ENCODE peak calls at places on chromosomes 2 and 18, in six cellular contexts. O is hepatocyte, W is HCT116, I is GM23248, G is neural progenitor cell, D is PC-3. B is an unnamed sample.

GRCh38 chr18:72155327-72155726 is 388.8 kb downstream of the CBLN2 start:
- DNase-seq in O (no peak), W (no peak), I (no peak), G (no peak), D (no peak), B (no peak)

GRCh38 chr2:15544227-15544626 is 16.9 kb downstream of the NBAS start:
- DNase-seq in O (no peak), W (no peak), I (no peak), G (no peak), D (no peak), B (no peak)

GRCh38 chr2:238654479-238654878 is 193.4 kb upstream of the TWIST2 start:
- DNase-seq in O (no peak), W (no peak), I (no peak), G (no peak), D (no peak), B (no peak)

GRCh38 chr2:105329197-105329554 is 359 bp downstream of the TGFBRAP1 start:
- DNase-seq in O (no peak), W (no peak), I (peak; percentile 23), G (no peak), D (no peak), B (peak; percentile 25)

GRCh38 chr2:20443276-20443920 is 3.5 kb upstream of the RHOB start:
- DNase-seq in O (peak; percentile 65), W (no peak), I (peak; percentile 62), G (peak; percentile 63), D (peak; percentile 71), B (peak; percentile 57)

GRCh38 chr18:68713791-68714190 is 1.1 kb downstream of the TMX3 start:
- DNase-seq in O (no peak), W (no peak), I (peak; percentile 62), G (no peak), D (peak; percentile 31), B (no peak)

GRCh38 chr18:74271656-74272055 is 20.1 kb downstream of the CYB5A start:
- DNase-seq in O (no peak), W (no peak), I (peak; percentile 79), G (no peak), D (peak; percentile 90), B (no peak)

GRCh38 chr2:141557329-141558098 is 573.3 kb downstream of the LRP1B start:
- DNase-seq in O (peak; percentile 7), W (no peak), I (peak; percentile 86), G (no peak), D (peak; percentile 89), B (no peak)

GRCh38 chr18:58045265-58046086 is 1.4 kb downstream of the NEDD4L start:
- DNase-seq in O (peak; percentile 84), W (peak; percentile 48), I (peak; percentile 26), G (peak; percentile 67), D (peak; percentile 86), B (peak; percentile 74)

GRCh38 chr2:236802862-236803261 is 233.2 kb downstream of the ACKR3 start:
- DNase-seq in O (no peak), W (no peak), I (no peak), G (no peak), D (no peak), B (no peak)

DNA sequence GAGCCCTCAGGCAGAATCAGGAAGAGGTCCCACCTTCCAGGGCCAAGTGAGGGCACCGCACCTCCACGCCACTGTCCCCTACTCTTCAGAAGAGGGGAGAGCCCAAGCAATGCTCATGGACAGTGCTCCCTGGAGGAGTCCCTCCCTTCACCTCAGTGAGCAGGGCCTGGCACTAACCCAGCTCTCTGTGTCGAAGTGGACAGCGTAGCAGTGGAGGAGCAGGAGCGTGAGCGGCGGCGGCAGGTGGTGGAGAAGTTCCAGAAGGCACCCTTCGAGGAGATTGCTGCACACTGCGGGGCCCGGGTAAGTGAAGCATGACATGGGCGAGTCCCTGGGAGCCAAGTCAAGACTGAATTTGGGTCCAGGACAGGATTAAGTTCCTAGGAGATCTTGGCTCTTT is 16.7 kb downstream of the POMC start:
- DNase-seq in O (no peak), W (no peak), I (no peak), G (no peak), D (no peak), B (no peak)
- TF ChIP-seq EZH2 in O (no peak), W (no peak), I (no peak), G (no peak), D (no peak), B (no peak)

DNA sequence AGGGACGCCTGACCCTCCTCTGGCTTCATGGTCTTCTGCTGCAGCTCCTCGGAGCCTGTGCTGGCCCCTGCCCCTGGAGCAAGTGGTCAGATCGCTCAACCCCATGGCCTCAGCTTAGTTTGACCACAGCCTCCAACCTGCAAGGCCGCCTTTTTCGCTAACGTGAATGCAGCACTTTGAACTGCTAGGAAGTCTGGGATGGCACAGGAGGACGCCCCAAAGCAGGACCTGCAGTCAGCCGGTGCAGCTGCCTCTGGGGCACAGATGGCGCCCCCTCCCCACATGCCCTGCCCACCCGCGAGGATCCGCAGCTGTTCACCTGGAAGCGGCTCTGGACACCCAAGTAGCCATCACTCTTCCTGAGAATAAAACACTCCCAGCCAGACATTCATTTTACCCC is 510.2 kb downstream of the EIPR1 start:
- DNase-seq in O (no peak), W (no peak), I (no peak), G (no peak), D (no peak), B (no peak)
- H3K9me3 ChIP-seq in O (no peaks in the 10 kb centered on the region), W (no peaks in the 10 kb centered on the region), I (no peaks in the 10 kb centered on the region), G (no peaks in the 10 kb centered on the region), D (no peaks in the 10 kb centered on the region), B (no peaks in the 10 kb centered on the region)

GRCh38 chr2:177353084-177353483 is 39.5 kb upstream of the AGPS start:
- DNase-seq in O (no peak), W (no peak), I (peak; percentile 43), G (no peak), D (no peak), B (no peak)

GRCh38 chr2:177352441-177353070 is 40.0 kb upstream of the AGPS start:
- DNase-seq in O (no peak), W (no peak), I (peak; percentile 24), G (no peak), D (no peak), B (no peak)

DNA sequence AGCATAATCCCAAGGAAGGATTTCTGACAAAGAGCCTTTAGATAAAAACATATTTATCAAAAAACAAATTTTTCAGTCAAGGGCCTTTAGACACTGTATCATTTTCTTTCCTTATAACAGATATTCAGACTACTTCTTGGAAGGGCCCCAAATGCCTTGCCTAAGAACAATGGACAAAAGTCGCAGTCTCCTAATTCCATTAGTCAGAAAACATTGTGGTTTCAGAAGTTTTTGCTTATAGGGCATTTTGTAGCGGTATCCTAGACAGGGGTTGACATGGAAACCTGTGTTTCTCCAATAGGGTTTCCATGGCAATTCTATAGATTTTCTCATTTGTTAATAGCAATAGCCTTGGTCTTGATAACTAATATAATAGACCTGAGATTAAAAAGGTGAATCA is 36.7 kb upstream of the AGPS start:
- DNase-seq in O (no peak), W (no peak), I (peak; percentile 60), G (no peak), D (no peak), B (no peak)
- TF ChIP-seq EZH2phosphoT487 in O (no peak), W (no peak), I (no peak), G (no peak), D (no peak), B (no peak)

DNA sequence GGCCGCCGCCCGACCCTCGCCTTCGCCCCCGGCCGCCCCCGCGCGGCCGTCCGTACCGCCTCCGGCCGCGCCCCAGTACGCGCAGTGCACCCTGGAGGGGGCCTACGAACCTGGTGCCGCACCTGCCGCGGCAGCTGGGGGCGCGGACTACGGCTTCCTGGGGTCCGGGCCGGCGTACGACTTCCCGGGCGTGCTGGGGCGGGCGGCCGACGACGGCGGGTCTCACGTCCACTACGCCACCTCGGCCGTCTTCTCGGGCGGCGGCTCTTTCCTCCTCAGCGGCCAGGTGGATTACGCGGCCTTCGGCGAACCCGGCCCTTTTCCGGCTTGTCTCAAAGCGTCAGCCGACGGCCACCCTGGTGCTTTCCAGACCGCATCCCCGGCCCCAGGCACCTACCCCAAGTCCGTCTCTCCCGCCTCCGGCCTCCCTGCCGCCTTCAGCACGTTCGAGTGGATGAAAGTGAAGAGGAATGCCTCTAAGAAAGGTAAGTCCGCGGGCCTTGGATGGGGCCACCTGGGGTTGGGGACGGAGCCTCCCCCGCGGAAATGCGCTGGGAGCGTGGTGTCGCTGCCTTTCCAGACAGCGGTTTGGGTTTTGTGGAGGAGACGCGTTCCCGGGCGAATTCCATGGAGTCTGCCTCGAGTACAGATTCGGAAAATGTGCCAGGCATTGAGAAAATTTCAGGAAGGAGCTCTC is 649 bp downstream of the HOXD1 start:
- DNase-seq in O (peak; percentile 23), W (no peak), I (peak; percentile 39), G (peak; percentile 39), D (no peak), B (no peak)
- TF ChIP-seq EZH2 in O (peak; percentile 91), W (no peak), I (no peak), G (peak; percentile 98), D (no peak), B (no peak)

DNA sequence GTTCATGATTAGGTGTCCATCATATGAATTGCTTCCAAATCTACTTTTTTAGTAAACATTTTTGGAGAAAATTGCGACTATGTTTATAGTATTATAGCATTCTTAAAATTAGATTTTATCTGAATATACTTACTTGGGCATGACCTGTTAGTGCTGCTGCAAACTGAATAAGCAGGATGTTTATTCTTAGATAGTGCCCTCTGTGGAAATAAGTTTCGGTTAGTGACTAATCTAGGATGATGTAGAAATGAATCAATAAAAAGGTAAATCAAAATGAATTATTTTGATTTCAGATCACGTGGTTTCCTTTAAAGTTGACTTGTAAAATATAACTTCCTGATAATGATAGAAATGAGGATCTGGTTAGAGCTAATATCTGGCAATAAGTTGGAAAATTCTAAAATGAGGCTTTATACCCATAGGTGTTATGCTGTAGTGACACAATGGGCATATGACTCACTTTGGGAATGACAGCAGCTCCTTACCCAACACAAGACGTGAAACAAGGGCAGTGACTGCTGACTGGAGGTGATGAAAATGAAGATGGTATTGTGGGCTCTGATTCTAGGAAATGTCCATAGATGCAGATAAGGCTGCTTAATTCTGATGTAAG is 165.8 kb upstream of the TCF4 start:
- DNase-seq in O (no peak), W (no peak), I (peak; percentile 68), G (no peak), D (peak; percentile 81), B (no peak)
- H3K9me3 ChIP-seq in O (no peaks in the 10 kb centered on the region), W (no peaks in the 10 kb centered on the region), I (no peaks in the 10 kb centered on the region), G (no peaks in the 10 kb centered on the region), D (no peaks in the 10 kb centered on the region), B (no peaks in the 10 kb centered on the region)

DNA sequence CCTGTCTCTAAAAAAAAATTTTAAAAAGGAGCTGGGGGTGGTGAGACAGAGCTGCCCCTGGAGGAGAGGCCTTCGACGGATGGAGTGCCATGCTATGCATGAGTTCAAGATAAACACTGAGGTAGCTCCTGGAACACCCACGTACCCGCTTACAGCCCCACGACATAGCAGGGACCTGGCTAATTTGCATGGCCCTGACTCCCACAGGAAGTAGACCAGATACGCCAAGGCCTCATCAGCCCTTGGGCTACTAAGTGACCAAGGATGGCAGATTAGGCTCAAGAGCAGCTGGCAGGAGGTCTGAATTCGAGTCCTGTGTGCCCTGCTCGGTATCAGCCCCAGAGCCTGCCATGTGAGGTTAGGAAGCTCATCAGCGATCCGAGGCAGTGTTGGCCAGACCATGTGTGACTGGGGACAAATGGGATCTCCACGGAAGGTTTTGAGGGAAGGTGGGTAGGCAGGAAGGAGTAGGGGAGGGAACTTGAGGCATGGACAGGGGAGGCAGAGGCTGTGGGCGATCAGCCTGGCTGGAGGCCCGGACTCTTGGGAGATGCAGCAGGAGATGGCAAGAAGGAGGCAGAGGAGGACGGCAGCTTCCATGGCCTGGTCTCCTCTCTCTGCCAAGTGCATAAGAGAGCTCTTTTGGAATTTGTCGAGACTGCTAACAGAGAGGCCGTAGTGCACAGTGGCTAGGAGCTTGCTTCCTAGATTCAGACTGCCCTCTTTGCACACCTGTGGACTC is 218.3 kb downstream of the GLI2 start:
- DNase-seq in O (no peak), W (no peak), I (no peak), G (no peak), D (no peak), B (no peak)
- TF ChIP-seq EZH2phosphoT487 in O (no peak), W (no peak), I (no peak), G (no peak), D (no peak), B (no peak)